ENCODE peak calls at places on chromosomes 12 and 14, in ten cellular contexts. M is iPS DF 19.7, S is RCC 7860, O is T-cell, B is T-helper 2 cell, W is EL, E is SW480, G is endodermal cell, A is AG20443, D is right atrium auricular region. V is an unnamed sample.

GRCh38 chr12:51871126-51871525 is 16.8 kb upstream of the ANKRD33 start:
- DNase-seq in M (no peak), G (no peak), S (no peak), W (no peak), O (no peak), A (no peak), D (no peak), B (no peak), E (no peak), V (no peak)

GRCh38 chr14:49954171-49954631 is 61.3 kb downstream of the ARF6 start:
- DNase-seq in G (peak), W (peak), O (no peak), A (peak), B (no peak), E (no peak), D (no peak), M (no peak), S (no peak), V (peak)

GRCh38 chr12:52005903-52006703 is 643 bp upstream of the TAMALIN start:
- DNase-seq in G (peak), O (no peak), E (no peak), W (no peak), A (no peak), S (no peak), M (no peak), B (no peak), D (peak), V (no peak)

GRCh38 chr12:120358412-120359158 is 10.4 kb downstream of the MSI1 start:
- DNase-seq in M (no peak), A (no peak), S (no peak), G (peak), B (no peak), W (no peak), O (no peak), E (no peak), D (no peak), V (no peak)

GRCh38 chr12:112419269-112420133 is 754 bp downstream of the PTPN11 start:
- DNase-seq in B (no peak), E (peak), W (peak), A (peak), O (no peak), M (no peak), D (peak), S (peak), G (peak), V (peak)

GRCh38 chr14:77457115-77457521 is 283 bp downstream of the VIPAS39 start:
- DNase-seq in O (no peak), G (no peak), S (no peak), M (no peak), E (peak), D (no peak), A (peak), W (no peak), B (no peak), V (no peak)

GRCh38 chr14:77011226-77011762 is 17.2 kb downstream of the IRF2BPL start:
- DNase-seq in O (no peak), W (no peak), E (no peak), S (no peak), D (no peak), G (no peak), B (no peak), M (no peak), A (no peak), V (no peak)

GRCh38 chr12:95582230-95583058 is 31.2 kb upstream of the USP44 start:
- DNase-seq in M (no peak), G (no peak), B (no peak), W (peak), D (no peak), O (no peak), E (peak), A (peak), S (peak), V (peak)

GRCh38 chr12:46490635-46491034 is 118.1 kb upstream of the SLC38A2 start:
- DNase-seq in A (no peak), S (no peak), O (no peak), W (peak), G (no peak), B (no peak), D (no peak), E (no peak), M (no peak), V (no peak)

GRCh38 chr14:67151082-67151666 is 38.1 kb upstream of the GARIN2 start:
- DNase-seq in S (no peak), E (no peak), W (no peak), B (no peak), D (no peak), A (no peak), O (no peak), G (no peak), M (no peak), V (peak)